ENCODE peak calls at places on chromosomes 5 and 9, in five cellular contexts. One of them, this sample, is unnamed.

GRCh38 chr5:1508679-1509290 is 15.0 kb downstream of the LPCAT1 start:
- DNase-seq in sigmoid colon: peak
- DNase-seq in effector memory CD4-positive, alpha-beta T cell: no peak
- DNase-seq in left lung: peak
- DNase-seq in transverse colon: peak
- DNase-seq in this sample: no peak

GRCh38 chr9:128412120-128412790 is 8.4 kb upstream of the CERCAM start:
- DNase-seq in sigmoid colon: no peak
- DNase-seq in effector memory CD4-positive, alpha-beta T cell: peak
- DNase-seq in left lung: no peak
- DNase-seq in transverse colon: peak
- DNase-seq in this sample: no peak

GRCh38 chr5:110873773-110874437 is 135.1 kb downstream of the SLC25A46 start:
- DNase-seq in sigmoid colon: no peak
- DNase-seq in effector memory CD4-positive, alpha-beta T cell: no peak
- DNase-seq in left lung: no peak
- DNase-seq in transverse colon: no peak
- DNase-seq in this sample: no peak

GRCh38 chr5:94776167-94776566 is 157.7 kb downstream of the SLF1 start:
- DNase-seq in sigmoid colon: no peak
- DNase-seq in effector memory CD4-positive, alpha-beta T cell: no peak
- DNase-seq in left lung: no peak
- DNase-seq in transverse colon: no peak
- DNase-seq in this sample: peak

GRCh38 chr9:33130501-33130900 is 36.6 kb downstream of the B4GALT1 start:
- DNase-seq in sigmoid colon: peak
- DNase-seq in effector memory CD4-positive, alpha-beta T cell: no peak
- DNase-seq in left lung: no peak
- DNase-seq in transverse colon: no peak
- DNase-seq in this sample: peak

GRCh38 chr5:131974956-131975726 is 29.7 kb upstream of the MEIKIN start:
- DNase-seq in sigmoid colon: no peak
- DNase-seq in effector memory CD4-positive, alpha-beta T cell: no peak
- DNase-seq in left lung: no peak
- DNase-seq in transverse colon: no peak
- DNase-seq in this sample: no peak

GRCh38 chr5:179275941-179276837 is 69.1 kb downstream of the ADAMTS2 start:
- DNase-seq in sigmoid colon: peak
- DNase-seq in effector memory CD4-positive, alpha-beta T cell: no peak
- DNase-seq in left lung: peak
- DNase-seq in transverse colon: peak
- DNase-seq in this sample: peak

GRCh38 chr9:73074176-73074708 is 77.4 kb upstream of the ANXA1 start:
- DNase-seq in sigmoid colon: no peak
- DNase-seq in effector memory CD4-positive, alpha-beta T cell: no peak
- DNase-seq in left lung: no peak
- DNase-seq in transverse colon: no peak
- DNase-seq in this sample: peak

GRCh38 chr5:154986151-154986550 is 27.4 kb upstream of the KIF4B start:
- DNase-seq in sigmoid colon: no peak
- DNase-seq in effector memory CD4-positive, alpha-beta T cell: no peak
- DNase-seq in left lung: no peak
- DNase-seq in transverse colon: no peak
- DNase-seq in this sample: peak

GRCh38 chr5:159095218-159095617 is 4.5 kb downstream of the EBF1 start:
- DNase-seq in sigmoid colon: no peak
- DNase-seq in effector memory CD4-positive, alpha-beta T cell: no peak
- DNase-seq in left lung: no peak
- DNase-seq in transverse colon: no peak
- DNase-seq in this sample: no peak

GRCh38 chr9:100196215-100196614 is 97.2 kb downstream of the INVS start:
- DNase-seq in sigmoid colon: no peak
- DNase-seq in effector memory CD4-positive, alpha-beta T cell: no peak
- DNase-seq in left lung: no peak
- DNase-seq in transverse colon: no peak
- DNase-seq in this sample: no peak

GRCh38 chr5:96537386-96537785 is 104.3 kb upstream of the PCSK1 start:
- DNase-seq in sigmoid colon: no peak
- DNase-seq in effector memory CD4-positive, alpha-beta T cell: no peak
- DNase-seq in left lung: no peak
- DNase-seq in transverse colon: no peak
- DNase-seq in this sample: peak

GRCh38 chr5:149038336-149039075 is 24.4 kb downstream of the SH3TC2 start:
- DNase-seq in sigmoid colon: no peak
- DNase-seq in effector memory CD4-positive, alpha-beta T cell: no peak
- DNase-seq in left lung: no peak
- DNase-seq in transverse colon: no peak
- DNase-seq in this sample: peak

GRCh38 chr5:170233358-170233892 is 640 bp downstream of the C5orf58 start:
- DNase-seq in sigmoid colon: no peak
- DNase-seq in effector memory CD4-positive, alpha-beta T cell: no peak
- DNase-seq in left lung: no peak
- DNase-seq in transverse colon: no peak
- DNase-seq in this sample: no peak

GRCh38 chr9:127976498-127976897 is 4.3 kb downstream of the EEIG1 start:
- DNase-seq in sigmoid colon: no peak
- DNase-seq in effector memory CD4-positive, alpha-beta T cell: peak
- DNase-seq in left lung: no peak
- DNase-seq in transverse colon: peak
- DNase-seq in this sample: no peak

GRCh38 chr5:56649569-56649968 is 165.8 kb upstream of the MAP3K1 start:
- DNase-seq in sigmoid colon: no peak
- DNase-seq in effector memory CD4-positive, alpha-beta T cell: no peak
- DNase-seq in left lung: no peak
- DNase-seq in transverse colon: no peak
- DNase-seq in this sample: peak

GRCh38 chr5:179812135-179812825 is 5.6 kb upstream of the MGAT4B start:
- DNase-seq in sigmoid colon: peak
- DNase-seq in effector memory CD4-positive, alpha-beta T cell: no peak
- DNase-seq in left lung: peak
- DNase-seq in transverse colon: no peak
- DNase-seq in this sample: no peak

GRCh38 chr5:179870403-179870903 is 11.8 kb upstream of the MRNIP start:
- DNase-seq in sigmoid colon: no peak
- DNase-seq in effector memory CD4-positive, alpha-beta T cell: no peak
- DNase-seq in left lung: peak
- DNase-seq in transverse colon: no peak
- DNase-seq in this sample: no peak

GRCh38 chr5:111697215-111697614 is 59.8 kb downstream of the NREP start:
- DNase-seq in sigmoid colon: no peak
- DNase-seq in effector memory CD4-positive, alpha-beta T cell: no peak
- DNase-seq in left lung: no peak
- DNase-seq in transverse colon: no peak
- DNase-seq in this sample: peak

GRCh38 chr9:70569070-70569772 is 154.8 kb upstream of the KLF9 start:
- DNase-seq in sigmoid colon: no peak
- DNase-seq in effector memory CD4-positive, alpha-beta T cell: no peak
- DNase-seq in left lung: no peak
- DNase-seq in transverse colon: no peak
- DNase-seq in this sample: peak

GRCh38 chr9:33785914-33786313 is 9.4 kb upstream of the PRSS3 start:
- DNase-seq in sigmoid colon: no peak
- DNase-seq in effector memory CD4-positive, alpha-beta T cell: no peak
- DNase-seq in left lung: no peak
- DNase-seq in transverse colon: no peak
- DNase-seq in this sample: peak

GRCh38 chr9:95771556-95772280 is 103.8 kb upstream of the ERCC6L2 start:
- DNase-seq in sigmoid colon: peak
- DNase-seq in effector memory CD4-positive, alpha-beta T cell: no peak
- DNase-seq in left lung: peak
- DNase-seq in transverse colon: peak
- DNase-seq in this sample: peak

GRCh38 chr5:151742870-151743294 is 15.5 kb downstream of the ATOX1 start:
- DNase-seq in sigmoid colon: peak
- DNase-seq in effector memory CD4-positive, alpha-beta T cell: no peak
- DNase-seq in left lung: no peak
- DNase-seq in transverse colon: peak
- DNase-seq in this sample: peak

GRCh38 chr9:123998970-123999621 is 12.5 kb upstream of the LHX2 start:
- DNase-seq in sigmoid colon: no peak
- DNase-seq in effector memory CD4-positive, alpha-beta T cell: no peak
- DNase-seq in left lung: no peak
- DNase-seq in transverse colon: no peak
- DNase-seq in this sample: no peak

GRCh38 chr9:6109986-6110385 is 94.6 kb upstream of the RANBP6 start:
- DNase-seq in sigmoid colon: no peak
- DNase-seq in effector memory CD4-positive, alpha-beta T cell: no peak
- DNase-seq in left lung: no peak
- DNase-seq in transverse colon: no peak
- DNase-seq in this sample: peak

GRCh38 chr9:91758491-91758981 is 191.5 kb downstream of the ROR2 start:
- DNase-seq in sigmoid colon: peak
- DNase-seq in effector memory CD4-positive, alpha-beta T cell: no peak
- DNase-seq in left lung: no peak
- DNase-seq in transverse colon: peak
- DNase-seq in this sample: peak

GRCh38 chr5:180343110-180343845 is 9.9 kb downstream of the GFPT2 start:
- DNase-seq in sigmoid colon: peak
- DNase-seq in effector memory CD4-positive, alpha-beta T cell: no peak
- DNase-seq in left lung: peak
- DNase-seq in transverse colon: no peak
- DNase-seq in this sample: peak

GRCh38 chr5:136014049-136014516 is 14.7 kb upstream of the TGFBI start:
- DNase-seq in sigmoid colon: peak
- DNase-seq in effector memory CD4-positive, alpha-beta T cell: no peak
- DNase-seq in left lung: no peak
- DNase-seq in transverse colon: no peak
- DNase-seq in this sample: no peak
- H3K4me3 ChIP-seq in sigmoid colon: no peak
- H3K4me3 ChIP-seq in effector memory CD4-positive, alpha-beta T cell: no peak
- H3K4me3 ChIP-seq in left lung: no peak
- H3K4me3 ChIP-seq in transverse colon: no peak
- H3K4me3 ChIP-seq in this sample: no peak

GRCh38 chr5:129724222-129724621 is 23.7 kb upstream of the MINAR2 start:
- DNase-seq in sigmoid colon: no peak
- DNase-seq in effector memory CD4-positive, alpha-beta T cell: no peak
- DNase-seq in left lung: no peak
- DNase-seq in transverse colon: no peak
- DNase-seq in this sample: no peak
- H3K4me3 ChIP-seq in sigmoid colon: no peak
- H3K4me3 ChIP-seq in effector memory CD4-positive, alpha-beta T cell: no peak
- H3K4me3 ChIP-seq in left lung: no peak
- H3K4me3 ChIP-seq in transverse colon: no peak
- H3K4me3 ChIP-seq in this sample: no peak

GRCh38 chr9:16207161-16207560 is 654.3 kb downstream of the CCDC171 start:
- DNase-seq in sigmoid colon: peak
- DNase-seq in effector memory CD4-positive, alpha-beta T cell: no peak
- DNase-seq in left lung: no peak
- DNase-seq in transverse colon: no peak
- DNase-seq in this sample: peak
- H3K4me3 ChIP-seq in sigmoid colon: no peak
- H3K4me3 ChIP-seq in effector memory CD4-positive, alpha-beta T cell: no peak
- H3K4me3 ChIP-seq in left lung: no peak
- H3K4me3 ChIP-seq in transverse colon: no peak
- H3K4me3 ChIP-seq in this sample: no peak

GRCh38 chr9:37325778-37326177 is 96.7 kb upstream of the GRHPR start:
- DNase-seq in sigmoid colon: no peak
- DNase-seq in effector memory CD4-positive, alpha-beta T cell: no peak
- DNase-seq in left lung: no peak
- DNase-seq in transverse colon: no peak
- DNase-seq in this sample: peak

GRCh38 chr9:37328561-37329227 is 93.8 kb upstream of the GRHPR start:
- DNase-seq in sigmoid colon: no peak
- DNase-seq in effector memory CD4-positive, alpha-beta T cell: no peak
- DNase-seq in left lung: no peak
- DNase-seq in transverse colon: no peak
- DNase-seq in this sample: no peak

GRCh38 chr9:37324691-37325490 is 97.6 kb upstream of the GRHPR start:
- DNase-seq in sigmoid colon: no peak
- DNase-seq in effector memory CD4-positive, alpha-beta T cell: no peak
- DNase-seq in left lung: no peak
- DNase-seq in transverse colon: no peak
- DNase-seq in this sample: no peak

GRCh38 chr9:37329576-37329975 is 92.9 kb upstream of the GRHPR start:
- DNase-seq in sigmoid colon: no peak
- DNase-seq in effector memory CD4-positive, alpha-beta T cell: no peak
- DNase-seq in left lung: no peak
- DNase-seq in transverse colon: no peak
- DNase-seq in this sample: peak

DNA sequence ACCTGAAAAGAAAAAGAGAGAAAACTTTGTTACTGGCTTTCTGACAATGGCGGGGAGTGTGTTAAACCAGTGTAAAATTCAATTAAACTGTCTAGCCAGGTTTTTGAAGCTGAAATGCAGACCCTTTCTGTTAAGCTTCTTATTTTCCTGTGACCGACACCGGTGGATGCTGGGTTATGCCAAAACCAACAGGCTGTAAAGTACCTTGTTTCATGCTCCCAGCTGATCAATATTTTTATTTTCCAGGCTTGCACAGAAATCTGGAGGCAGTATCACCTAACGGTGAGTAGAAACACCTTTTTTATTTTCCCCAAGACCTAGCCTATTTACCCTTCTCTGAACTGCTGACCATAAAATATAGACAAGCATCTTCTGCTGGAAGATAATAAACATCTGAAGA is 94.9 kb upstream of the GRHPR start:
- DNase-seq in sigmoid colon: no peak
- DNase-seq in effector memory CD4-positive, alpha-beta T cell: no peak
- DNase-seq in left lung: no peak
- DNase-seq in transverse colon: no peak
- DNase-seq in this sample: no peak
- H3K4me3 ChIP-seq in sigmoid colon: no peak
- H3K4me3 ChIP-seq in effector memory CD4-positive, alpha-beta T cell: no peak
- H3K4me3 ChIP-seq in left lung: no peak
- H3K4me3 ChIP-seq in transverse colon: no peak
- H3K4me3 ChIP-seq in this sample: no peak

GRCh38 chr9:12544700-12545099 is 148.5 kb upstream of the TYRP1 start:
- DNase-seq in sigmoid colon: no peak
- DNase-seq in effector memory CD4-positive, alpha-beta T cell: no peak
- DNase-seq in left lung: no peak
- DNase-seq in transverse colon: no peak
- DNase-seq in this sample: no peak

GRCh38 chr9:12539602-12540001 is 153.6 kb upstream of the TYRP1 start:
- DNase-seq in sigmoid colon: no peak
- DNase-seq in effector memory CD4-positive, alpha-beta T cell: no peak
- DNase-seq in left lung: no peak
- DNase-seq in transverse colon: no peak
- DNase-seq in this sample: no peak

GRCh38 chr9:12538842-12539584 is 154.2 kb upstream of the TYRP1 start:
- DNase-seq in sigmoid colon: no peak
- DNase-seq in effector memory CD4-positive, alpha-beta T cell: no peak
- DNase-seq in left lung: no peak
- DNase-seq in transverse colon: no peak
- DNase-seq in this sample: no peak
- H3K4me3 ChIP-seq in sigmoid colon: no peak
- H3K4me3 ChIP-seq in effector memory CD4-positive, alpha-beta T cell: no peak
- H3K4me3 ChIP-seq in left lung: peak
- H3K4me3 ChIP-seq in transverse colon: no peak
- H3K4me3 ChIP-seq in this sample: no peak

GRCh38 chr5:142320851-142321560 is 3.8 kb downstream of the SPRY4 start:
- DNase-seq in sigmoid colon: no peak
- DNase-seq in effector memory CD4-positive, alpha-beta T cell: no peak
- DNase-seq in left lung: no peak
- DNase-seq in transverse colon: no peak
- DNase-seq in this sample: no peak
- H3K4me3 ChIP-seq in sigmoid colon: no peak
- H3K4me3 ChIP-seq in effector memory CD4-positive, alpha-beta T cell: no peak
- H3K4me3 ChIP-seq in left lung: peak
- H3K4me3 ChIP-seq in transverse colon: peak
- H3K4me3 ChIP-seq in this sample: peak

GRCh38 chr5:146671561-146671960 is 155.6 kb upstream of the GPR151 start:
- DNase-seq in sigmoid colon: no peak
- DNase-seq in effector memory CD4-positive, alpha-beta T cell: no peak
- DNase-seq in left lung: no peak
- DNase-seq in transverse colon: no peak
- DNase-seq in this sample: no peak
- H3K4me3 ChIP-seq in sigmoid colon: no peak
- H3K4me3 ChIP-seq in effector memory CD4-positive, alpha-beta T cell: no peak
- H3K4me3 ChIP-seq in left lung: no peak
- H3K4me3 ChIP-seq in transverse colon: no peak
- H3K4me3 ChIP-seq in this sample: no peak

This sample was measured in AG10803.